ENCODE peak calls at places on chromosomes 16 and 17, in six cellular contexts. L is fibroblast of pulmonary artery, T is left ventricle myocardium inferior, Y is ovary, P is astrocyte, M is SK-N-SH. D is an unnamed sample.

GRCh38 chr17:40530531-40530987 is 29.1 kb upstream of the TNS4 start:
- DNase-seq in L (no peak), T (no peak), Y (no peak), P (no peak), M (no peak), D (no peak)

GRCh38 chr16:23557779-23558330 is 328 bp downstream of the UBFD1 start:
- DNase-seq in L (peak), T (no peak), Y (no peak), P (peak), M (no peak), D (no peak)

GRCh38 chr16:31862761-31863160 is 10.8 kb upstream of the ZNF267 start:
- DNase-seq in L (no peak), T (no peak), Y (no peak), P (no peak), M (no peak), D (no peak)

GRCh38 chr16:85199069-85199725 is 86.9 kb upstream of the CIBAR2 start:
- DNase-seq in L (no peak), T (no peak), Y (no peak), P (no peak), M (no peak), D (no peak)

GRCh38 chr17:36837616-36838272 is 99.5 kb upstream of the LHX1 start:
- DNase-seq in L (no peak), T (no peak), Y (no peak), P (no peak), M (no peak), D (no peak)

GRCh38 chr16:66439051-66439730 is 12.1 kb downstream of the BEAN1 start:
- DNase-seq in L (no peak), T (no peak), Y (no peak), P (no peak), M (no peak), D (no peak)

GRCh38 chr17:35726609-35727460 is 4.6 kb upstream of the RASL10B start:
- DNase-seq in L (peak), T (peak), Y (peak), P (peak), M (no peak), D (no peak)

GRCh38 chr17:6796887-6797490 is 21.0 kb downstream of the FBXO39 start:
- DNase-seq in L (peak), T (no peak), Y (no peak), P (no peak), M (no peak), D (no peak)

GRCh38 chr16:25107466-25107792 is 4.1 kb upstream of the LCMT1 start:
- DNase-seq in L (no peak), T (no peak), Y (no peak), P (no peak), M (peak), D (no peak)

GRCh38 chr16:54932737-54933254 is 2.1 kb downstream of the IRX5 start:
- DNase-seq in L (no peak), T (no peak), Y (peak), P (no peak), M (no peak), D (no peak)

GRCh38 chr16:31360296-31360695 is 5.3 kb downstream of the ITGAX start:
- DNase-seq in L (no peak), T (no peak), Y (no peak), P (no peak), M (no peak), D (no peak)

GRCh38 chr16:78504391-78504945 is 405.0 kb downstream of the WWOX start:
- DNase-seq in L (no peak), T (peak), Y (peak), P (no peak), M (no peak), D (no peak)

GRCh38 chr17:71500761-71501555 is 619.9 kb upstream of the SOX9 start:
- DNase-seq in L (peak), T (no peak), Y (no peak), P (peak), M (no peak), D (no peak)

GRCh38 chr16:65889533-65889966 is 476.9 kb upstream of the CDH5 start:
- DNase-seq in L (no peak), T (no peak), Y (no peak), P (peak), M (no peak), D (peak)

GRCh38 chr17:61057257-61057656 is 342.4 kb upstream of the TBX2 start:
- DNase-seq in L (no peak), T (no peak), Y (no peak), P (no peak), M (no peak), D (no peak)

GRCh38 chr16:12348733-12349704 is 372.5 kb downstream of the SNX29 start:
- DNase-seq in L (no peak), T (no peak), Y (no peak), P (no peak), M (no peak), D (no peak)

GRCh38 chr17:49779730-49780220 is 8.7 kb upstream of the KAT7 start:
- DNase-seq in L (peak), T (no peak), Y (no peak), P (peak), M (peak), D (no peak)

GRCh38 chr17:6940186-6940649 is 55.6 kb upstream of the ALOX12 start:
- DNase-seq in L (no peak), T (no peak), Y (no peak), P (no peak), M (peak), D (no peak)

GRCh38 chr17:77218902-77219301 is 78.1 kb downstream of the SEC14L1 start:
- DNase-seq in L (no peak), T (no peak), Y (no peak), P (no peak), M (no peak), D (no peak)

GRCh38 chr17:4068918-4069317 is 73.9 kb downstream of the ZZEF1 start:
- DNase-seq in L (no peak), T (no peak), Y (no peak), P (no peak), M (no peak), D (no peak)

GRCh38 chr16:12436201-12436657 is 367.5 kb downstream of the CPPED1 start:
- DNase-seq in L (no peak), T (no peak), Y (no peak), P (no peak), M (no peak), D (no peak)

GRCh38 chr17:7992516-7992915 is 9.9 kb upstream of the GUCY2D start:
- DNase-seq in L (peak), T (no peak), Y (no peak), P (peak), M (no peak), D (no peak)

GRCh38 chr17:16989230-16989952 is 17.5 kb upstream of the TNFRSF13B start:
- DNase-seq in L (no peak), T (no peak), Y (no peak), P (no peak), M (no peak), D (no peak)

GRCh38 chr17:31391496-31391949 is at the start of gene RAB11FIP4:
- DNase-seq in L (peak), T (no peak), Y (no peak), P (no peak), M (peak), D (no peak)

GRCh38 chr16:1972490-1972877 is 631 bp downstream of the TBL3 start:
- DNase-seq in L (no peak), T (no peak), Y (peak), P (no peak), M (peak), D (no peak)

GRCh38 chr16:1975432-1976215 is 3.8 kb downstream of the TBL3 start:
- DNase-seq in L (no peak), T (no peak), Y (peak), P (no peak), M (no peak), D (no peak)

GRCh38 chr16:1974157-1975070 is 2.6 kb downstream of the TBL3 start:
- DNase-seq in L (no peak), T (no peak), Y (peak), P (no peak), M (no peak), D (no peak)

GRCh38 chr16:1971678-1972489 is at the start of gene TBL3:
- DNase-seq in L (peak), T (peak), Y (peak), P (peak), M (peak), D (peak)

GRCh38 chr16:1973461-1974156 is 1.8 kb downstream of the TBL3 start:
- DNase-seq in L (no peak), T (no peak), Y (peak), P (no peak), M (no peak), D (no peak)
- H3K4me3 ChIP-seq in L (no peak), T (peak), Y (no peak), P (no peak), M (no peak), D (peak)

DNA sequence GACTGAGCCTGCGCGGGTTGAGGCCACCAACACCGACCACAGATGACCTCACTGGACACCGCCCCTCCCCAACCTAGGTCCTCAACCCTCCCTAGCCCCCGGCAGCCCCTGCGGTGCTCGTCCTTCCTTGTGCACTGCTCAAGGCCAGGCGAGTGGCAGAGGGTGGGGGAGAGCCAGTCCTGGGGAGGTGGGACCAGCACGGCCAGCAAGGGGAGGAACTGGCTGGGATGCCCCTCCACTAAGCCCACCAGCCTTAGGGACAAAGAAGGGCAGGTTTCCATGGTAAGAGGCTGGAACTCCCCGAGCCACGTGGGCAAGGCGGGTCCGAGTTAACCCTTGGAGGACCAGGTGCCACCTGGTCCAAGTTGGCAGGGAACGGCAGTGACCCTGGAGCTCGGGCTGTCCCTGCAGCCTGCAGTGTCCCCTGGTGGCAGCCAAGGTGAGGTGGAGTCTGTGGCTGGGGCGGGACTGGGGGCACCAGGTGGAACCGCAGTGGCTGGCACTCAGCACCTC is 9.2 kb downstream of the FSCN2 start:
- DNase-seq in L (no peak), T (no peak), Y (no peak), P (no peak), M (peak), D (no peak)
- TF ChIP-seq CTCF in L (peak), T (peak), Y (peak), P (no peak), M (peak), D (peak)

DNA sequence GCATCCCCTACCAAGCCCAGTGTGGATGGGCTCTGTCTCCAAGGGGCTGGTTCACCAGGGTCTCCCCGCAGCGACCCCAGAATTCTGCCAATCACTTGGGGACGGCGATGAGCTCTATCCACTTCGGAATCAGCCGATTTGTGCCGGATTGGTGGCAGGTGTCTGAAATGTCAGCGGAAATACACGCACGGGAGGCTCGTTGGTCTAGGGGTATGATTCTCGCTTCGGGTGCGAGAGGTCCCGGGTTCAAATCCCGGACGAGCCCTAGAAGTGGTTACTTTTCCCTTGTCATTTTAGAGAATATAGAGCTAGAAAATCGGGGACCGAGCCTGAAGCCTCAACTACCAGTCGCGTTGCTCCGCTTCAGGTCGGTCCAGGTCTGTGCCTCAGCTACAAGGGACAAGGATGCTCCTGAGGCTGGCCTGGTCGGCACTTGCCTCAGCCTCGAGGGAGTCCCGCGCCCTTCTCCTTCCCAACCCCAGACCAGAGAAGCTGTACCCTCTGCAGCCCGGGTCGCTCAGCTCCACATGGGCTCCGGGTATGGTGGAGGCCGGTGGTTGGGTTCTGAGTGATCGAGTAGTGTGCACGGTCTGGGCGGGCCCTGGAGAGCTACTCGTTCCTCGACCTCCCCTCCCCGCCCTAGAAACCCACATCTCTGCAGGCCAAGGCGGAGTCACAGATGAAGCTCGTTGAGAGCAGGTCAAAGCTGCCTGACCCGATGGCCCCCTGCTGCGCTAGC is 16.0 kb upstream of the OR1F1 start:
- DNase-seq in L (no peak), T (no peak), Y (no peak), P (peak), M (peak), D (no peak)
- H3K4me3 ChIP-seq in L (no peak), T (no peak), Y (no peak), P (no peak), M (no peak), D (no peak)

DNA sequence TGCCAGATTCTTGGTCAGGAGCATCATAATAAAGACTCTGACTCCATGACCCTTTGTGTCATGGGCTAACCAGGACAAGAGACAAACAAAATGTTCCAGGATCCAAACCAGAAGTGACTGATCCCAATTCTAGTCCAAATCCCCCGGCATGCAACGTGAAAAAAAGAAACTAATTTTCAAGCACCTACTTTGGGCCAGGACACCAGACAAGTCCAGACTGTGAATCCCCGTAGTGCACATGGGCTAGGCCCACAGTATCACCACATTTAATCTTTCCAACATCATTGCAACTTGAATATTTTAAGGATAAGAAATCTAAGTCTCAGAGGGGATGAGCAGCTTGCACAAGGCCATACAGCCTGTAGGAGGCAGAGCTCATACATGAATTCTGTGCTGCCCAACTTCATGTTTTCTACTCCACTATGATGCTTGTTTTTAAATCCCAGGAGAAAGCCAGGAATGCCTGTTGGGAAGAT is 365.7 kb downstream of the NPIPA8 start:
- DNase-seq in L (no peak), T (no peak), Y (no peak), P (no peak), M (no peak), D (no peak)
- TF ChIP-seq CTCF in L (no peak), T (no peak), Y (no peak), P (no peak), M (peak), D (peak)

DNA sequence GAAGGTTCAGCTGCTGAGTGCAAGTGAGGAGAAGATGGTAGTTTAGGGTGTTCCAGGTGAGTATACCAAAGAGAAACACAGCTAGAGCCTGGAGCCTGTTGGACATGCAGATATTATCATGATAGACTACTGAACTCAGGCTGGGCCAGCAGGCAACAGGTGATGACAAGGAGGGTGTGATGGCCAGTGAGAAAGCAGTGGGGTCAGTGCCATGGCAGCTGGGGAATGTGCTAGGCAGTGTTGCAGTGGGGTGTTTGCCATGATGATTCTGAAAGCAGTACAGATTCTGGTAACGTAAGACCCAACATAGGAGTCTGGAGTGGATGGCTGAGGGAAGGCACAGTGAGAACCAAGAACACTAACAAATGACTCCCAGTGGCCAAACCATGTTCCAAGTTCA is 57.4 kb downstream of the SHISA6 start:
- DNase-seq in L (no peak), T (no peak), Y (no peak), P (no peak), M (no peak), D (no peak)
- H3K4me3 ChIP-seq in L (no peak), T (no peak), Y (no peak), P (no peak), M (no peak), D (no peak)

GRCh38 chr16:6335072-6335471 is 997.6 kb upstream of the RBFOX1 start:
- DNase-seq in L (peak), T (no peak), Y (no peak), P (no peak), M (peak), D (peak)
- TF ChIP-seq CTCF in L (peak), T (peak), Y (no peak), P (peak), M (peak), D (peak)

D was measured in LNCaP clone FGC.